ENCODE peak calls at places on chromosomes 13 and 19, in nine cellular contexts. C, R, L, W, F, E, I, N and U are unnamed samples.

GRCh38 chr13:67095621-67096020 is 134.5 kb downstream of the PCDH9 start:
- DNase-seq in F (no peak), C (no peak), L (no peak), N (no peak), R (no peak), I (no peak), E (no peak), W (no peak), U (peak)

GRCh38 chr13:50353651-50354415 is 338.6 kb downstream of the KCNRG start:
- DNase-seq in E (no peak), W (no peak), N (no peak), C (no peak), F (peak), R (no peak), L (no peak), I (peak), U (peak)

GRCh38 chr13:83827338-83827737 is 54.9 kb downstream of the SLITRK1 start:
- DNase-seq in F (no peak), L (no peak), C (peak), N (no peak), I (no peak), R (no peak), E (no peak), W (no peak), U (peak)

GRCh38 chr13:22848539-22849052 is 332.2 kb upstream of the SGCG start:
- DNase-seq in W (no peak), N (peak), R (no peak), I (peak), C (no peak), L (peak), F (no peak), E (peak), U (no peak)

GRCh38 chr19:55484571-55485438 is at the start of gene NAT14:
- DNase-seq in F (peak), C (no peak), L (peak), R (no peak), I (peak), N (peak), W (peak), E (peak), U (peak)

GRCh38 chr13:28657784-28658538 is 969 bp upstream of the POMP start:
- DNase-seq in W (peak), L (peak), N (peak), R (no peak), C (no peak), I (peak), E (no peak), F (peak), U (no peak)

GRCh38 chr13:27853871-27854270 is 61.6 kb downstream of the GSX1 start:
- DNase-seq in W (no peak), R (no peak), E (no peak), L (no peak), F (peak), N (no peak), C (no peak), I (no peak), U (no peak)

GRCh38 chr13:97492257-97492656 is 58.3 kb downstream of the RAP2A start:
- DNase-seq in W (no peak), L (no peak), C (no peak), I (no peak), F (no peak), N (no peak), R (no peak), E (no peak), U (peak)

GRCh38 chr13:110015253-110015652 is 228.9 kb upstream of the IRS2 start:
- DNase-seq in R (no peak), I (no peak), L (no peak), E (no peak), C (no peak), N (no peak), F (peak), W (no peak), U (peak)

GRCh38 chr13:51225034-51225433 is 2.8 kb downstream of the FAM124A start:
- DNase-seq in W (no peak), C (no peak), I (no peak), N (no peak), F (peak), R (no peak), E (no peak), L (no peak), U (no peak)

GRCh38 chr13:102280366-102280765 is 121.5 kb downstream of the FGF14 start:
- DNase-seq in R (no peak), L (peak), I (no peak), E (no peak), F (no peak), C (no peak), N (no peak), W (no peak), U (no peak)

GRCh38 chr19:33395561-33396550 is 22.3 kb downstream of the CEBPG start:
- DNase-seq in I (no peak), W (no peak), C (no peak), N (peak), L (no peak), F (peak), E (no peak), R (no peak), U (no peak)

GRCh38 chr19:49809155-49809986 is 3.7 kb downstream of the FUZ start:
- DNase-seq in W (peak), L (peak), C (peak), N (peak), F (peak), I (peak), R (no peak), E (peak), U (peak)

GRCh38 chr19:14536926-14537692 is 7.7 kb downstream of the TECR start:
- DNase-seq in C (no peak), L (peak), N (peak), E (peak), F (peak), I (peak), W (peak), R (peak), U (peak)

GRCh38 chr19:40737102-40737644 is 13.1 kb downstream of the ACTMAP start:
- DNase-seq in W (no peak), I (no peak), F (no peak), L (no peak), N (no peak), C (no peak), E (no peak), R (no peak), U (no peak)

GRCh38 chr19:8654591-8655339 is 24.3 kb downstream of the NFILZ start:
- DNase-seq in W (peak), F (peak), L (peak), R (peak), E (peak), I (peak), C (peak), N (peak), U (peak)

GRCh38 chr13:102132896-102133295 is 269.0 kb downstream of the FGF14 start:
- DNase-seq in W (no peak), C (no peak), R (no peak), L (no peak), N (no peak), E (no peak), F (no peak), I (no peak), U (no peak)

GRCh38 chr13:63843766-63844699 is 2428.4 kb upstream of the PCDH20 start:
- DNase-seq in W (no peak), L (no peak), F (no peak), N (no peak), C (no peak), I (no peak), E (no peak), R (no peak), U (no peak)

GRCh38 chr19:55279376-55279772 is 536 bp downstream of the HSPBP1 start:
- DNase-seq in I (no peak), W (no peak), N (peak), E (no peak), R (no peak), F (no peak), L (no peak), C (no peak), U (no peak)

GRCh38 chr19:11131471-11131870 is 24.1 kb downstream of the SPC24 start:
- DNase-seq in I (no peak), L (no peak), R (no peak), C (no peak), N (peak), E (no peak), F (no peak), W (no peak), U (no peak)

GRCh38 chr19:39506944-39507714 is 7.8 kb upstream of the SELENOV start:
- DNase-seq in F (peak), C (no peak), N (peak), W (peak), R (no peak), I (peak), L (peak), E (peak), U (peak)

GRCh38 chr13:29877456-29878096 is 27.2 kb upstream of the UBL3 start:
- DNase-seq in W (no peak), L (no peak), F (no peak), E (no peak), C (no peak), I (peak), N (no peak), R (no peak), U (no peak)

GRCh38 chr13:29496241-29496712 is 99.2 kb downstream of the SLC7A1 start:
- DNase-seq in N (no peak), I (no peak), C (no peak), F (no peak), W (peak), L (no peak), R (no peak), E (no peak), U (peak)

GRCh38 chr19:584240-585001 is 5.3 kb upstream of the HCN2 start:
- DNase-seq in C (peak), I (peak), W (peak), N (peak), E (peak), F (peak), L (peak), R (no peak), U (peak)

GRCh38 chr13:83546476-83546875 is 335.8 kb downstream of the SLITRK1 start:
- DNase-seq in I (no peak), R (no peak), F (peak), N (no peak), C (no peak), E (no peak), W (no peak), L (no peak), U (no peak)

GRCh38 chr13:97474581-97474980 is 40.6 kb downstream of the RAP2A start:
- DNase-seq in L (no peak), R (no peak), N (no peak), I (no peak), C (no peak), F (no peak), E (no peak), W (no peak), U (no peak)

GRCh38 chr13:24279706-24280105 is 29.7 kb upstream of the C1QTNF9 start:
- DNase-seq in R (no peak), L (no peak), E (no peak), W (no peak), I (no peak), C (no peak), F (no peak), N (no peak), U (no peak)

GRCh38 chr19:506404-507285 is 652 bp upstream of the TPGS1 start:
- DNase-seq in W (peak), L (peak), N (peak), F (peak), E (peak), I (peak), R (peak), C (peak), U (peak)

GRCh38 chr19:7830272-7830771 is 304 bp downstream of the EVI5L start:
- DNase-seq in E (no peak), R (no peak), F (no peak), C (no peak), L (no peak), I (no peak), N (no peak), W (no peak), U (no peak)

GRCh38 chr13:114099918-114100445 is 32.4 kb downstream of the RASA3 start:
- DNase-seq in E (peak), R (peak), L (peak), F (peak), W (peak), C (peak), I (no peak), N (peak), U (peak)

GRCh38 chr13:49756263-49756662 is 36.2 kb downstream of the KPNA3 start:
- DNase-seq in N (no peak), R (no peak), C (no peak), L (no peak), F (no peak), W (no peak), I (no peak), E (no peak), U (no peak)

GRCh38 chr19:43624933-43625332 is 5.5 kb upstream of the ZNF428 start:
- DNase-seq in R (peak), N (no peak), W (peak), I (no peak), C (peak), E (peak), L (peak), F (peak), U (no peak)

GRCh38 chr19:38679839-38680238 is 32.4 kb downstream of the ACTN4 start:
- DNase-seq in I (peak), L (no peak), R (no peak), F (no peak), C (no peak), E (no peak), W (no peak), N (no peak), U (no peak)

GRCh38 chr19:55678121-55678671 is 3.2 kb downstream of the EPN1 start:
- DNase-seq in E (no peak), C (peak), I (no peak), N (no peak), F (no peak), W (peak), L (no peak), R (no peak), U (no peak)

GRCh38 chr19:24002256-24002945 is 84.6 kb upstream of the ZNF254 start:
- DNase-seq in N (no peak), R (no peak), L (no peak), I (no peak), W (no peak), F (no peak), E (no peak), C (no peak), U (no peak)

GRCh38 chr13:90084684-90085290 is 1262.7 kb upstream of the MIR17HG start:
- DNase-seq in E (no peak), I (no peak), L (no peak), R (no peak), W (no peak), F (peak), N (no peak), C (no peak), U (no peak)

GRCh38 chr13:26838821-26839220 is 78.2 kb upstream of the GPR12 start:
- DNase-seq in W (no peak), L (no peak), F (no peak), N (no peak), R (no peak), C (no peak), E (no peak), I (no peak), U (no peak)

GRCh38 chr13:42984691-42985090 is 7.3 kb downstream of the EPSTI1 start:
- DNase-seq in W (no peak), F (no peak), L (no peak), C (no peak), I (no peak), R (no peak), N (no peak), E (no peak), U (no peak)
- TF ChIP-seq EZH2phosphoT487 in W (no peak), F (no peak), L (no peak), C (no peak), I (no peak), R (no peak), N (no peak), E (no peak), U (no peak)

DNA sequence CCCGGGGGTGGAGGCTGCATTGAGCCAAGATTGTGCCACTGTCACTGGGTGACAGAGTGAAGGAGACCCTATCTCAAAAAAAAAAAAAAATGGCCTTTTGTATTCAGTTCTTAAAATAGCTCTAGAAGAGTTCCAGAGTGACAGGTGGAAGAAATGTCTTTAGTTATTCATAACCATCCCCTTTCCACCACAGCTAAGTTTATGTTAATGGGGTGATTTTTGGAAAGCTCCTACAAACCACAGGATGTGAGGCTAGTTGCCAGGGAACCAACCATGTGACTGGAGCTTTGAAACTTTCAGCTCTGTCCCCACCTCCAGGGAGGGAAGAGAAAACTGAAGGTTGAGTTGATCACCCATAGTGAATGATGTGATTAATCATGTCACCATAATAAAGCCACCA is 6.9 kb downstream of the ZNF490 start:
- DNase-seq in F (no peak), R (no peak), E (no peak), C (peak), N (no peak), L (no peak), W (peak), I (no peak), U (no peak)
- TF ChIP-seq EZH2phosphoT487 in F (no peak), R (no peak), E (no peak), C (no peak), N (no peak), L (no peak), W (no peak), I (no peak), U (no peak)

DNA sequence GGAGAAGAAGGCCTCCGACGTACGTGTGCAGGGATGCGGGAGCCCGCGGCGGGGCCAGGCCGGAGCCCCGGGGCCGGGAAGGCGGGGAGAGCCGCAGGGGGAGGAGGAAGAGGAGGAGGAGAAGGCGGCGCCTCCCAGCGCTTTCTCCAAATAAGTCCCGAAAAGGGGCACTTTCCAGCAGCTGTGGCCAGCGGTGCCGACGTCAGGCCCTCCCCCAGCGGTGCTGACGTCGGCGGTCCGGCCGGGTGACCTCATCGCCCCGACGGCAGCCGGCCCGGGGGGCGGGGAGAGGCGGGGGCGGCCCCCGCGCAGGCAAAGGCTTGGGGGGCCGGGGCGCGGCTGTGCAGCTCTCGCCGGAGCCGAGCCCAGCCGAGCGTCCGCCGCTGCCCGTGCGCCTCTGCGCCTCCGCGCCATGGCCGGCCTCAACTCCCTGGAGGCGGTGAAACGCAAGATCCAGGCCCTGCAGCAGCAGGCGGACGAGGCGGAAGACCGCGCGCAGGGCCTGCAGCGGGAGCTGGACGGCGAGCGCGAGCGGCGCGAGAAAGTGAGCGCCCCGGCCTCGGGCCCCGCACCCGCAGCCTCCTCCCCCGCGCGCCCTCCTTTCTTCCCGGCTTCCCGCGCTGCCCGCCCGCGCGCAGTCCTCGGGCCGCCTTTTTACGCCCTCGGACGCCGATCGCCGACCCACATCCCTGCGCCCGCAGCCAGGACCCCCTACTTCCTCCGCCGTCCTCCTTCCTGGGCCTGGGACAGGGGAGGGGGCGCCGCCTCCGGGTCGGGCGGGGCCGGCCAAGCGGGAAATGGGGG is at the start of gene TPM4:
- DNase-seq in F (peak), I (peak), N (peak), L (peak), C (peak), W (peak), R (peak), E (peak), U (no peak)
- TF ChIP-seq EZH2phosphoT487 in F (no peak), I (no peak), N (no peak), L (no peak), C (no peak), W (no peak), R (no peak), E (no peak), U (no peak)

DNA sequence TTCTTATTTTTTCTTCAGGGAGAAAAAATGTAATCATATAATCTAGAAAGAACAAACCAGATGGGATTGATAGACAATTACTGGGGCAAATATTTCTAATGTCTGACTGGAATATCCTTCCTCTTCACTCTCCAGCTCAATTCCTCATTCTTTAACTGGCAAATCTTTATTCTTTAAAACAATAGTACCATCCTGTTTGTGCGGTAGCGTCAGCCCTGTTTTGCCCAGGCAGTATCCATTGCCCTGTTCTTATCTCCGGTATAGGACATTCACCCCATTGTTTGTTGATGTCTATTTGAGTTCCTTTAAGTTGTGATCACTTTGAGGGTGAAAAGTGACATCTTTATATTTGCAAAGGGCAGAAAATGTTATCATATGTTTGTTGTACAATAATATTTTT is 185.4 kb downstream of the POSTN start:
- DNase-seq in C (no peak), N (no peak), R (no peak), W (no peak), L (no peak), I (no peak), E (no peak), F (no peak), U (no peak)
- TF ChIP-seq EZH2phosphoT487 in C (no peak), N (no peak), R (no peak), W (no peak), L (no peak), I (no peak), E (no peak), F (no peak), U (no peak)